ENCODE peak calls at places on chromosomes 12 and 14, in six cellular contexts. M, G, T, E, Q and U are unnamed samples.

GRCh38 chr14:27175489-27175888 is 577.7 kb upstream of the NOVA1 start:
- DNase-seq in T (no peak), G (no peak), Q (no peak), E (no peak), M (no peak), U (no peak)

GRCh38 chr12:103803847-103804246 is 37.2 kb downstream of the NT5DC3 start:
- DNase-seq in T (no peak), G (no peak), E (no peak), M (no peak), Q (no peak), U (no peak)

GRCh38 chr12:26711569-26711968 is 121.4 kb downstream of the ITPR2 start:
- DNase-seq in Q (no peak), T (no peak), M (no peak), G (no peak), E (peak), U (no peak)

GRCh38 chr12:87425942-87426554 is 603.2 kb downstream of the C12orf50 start:
- DNase-seq in G (no peak), M (peak), Q (no peak), T (no peak), E (no peak), U (no peak)

GRCh38 chr14:89723930-89724915 is 230.3 kb downstream of the EFCAB11 start:
- DNase-seq in Q (no peak), G (no peak), E (peak), M (no peak), T (no peak), U (no peak)

GRCh38 chr12:108119126-108119973 is 9.7 kb upstream of the WSCD2 start:
- DNase-seq in G (no peak), Q (no peak), M (no peak), T (no peak), E (peak), U (no peak)

GRCh38 chr12:131942671-131943070 is 7.1 kb upstream of the EP400 start:
- DNase-seq in M (no peak), G (no peak), T (no peak), Q (no peak), E (no peak), U (no peak)

GRCh38 chr12:122021822-122022392 is at the start of gene BCL7A:
- DNase-seq in M (peak), T (peak), E (peak), Q (peak), G (peak), U (peak)

GRCh38 chr14:68976160-68977067 is 2.7 kb downstream of the ACTN1 start:
- DNase-seq in Q (no peak), E (no peak), T (no peak), G (no peak), M (no peak), U (peak)

GRCh38 chr14:101972126-101972785 is 7.9 kb downstream of the DYNC1H1 start:
- DNase-seq in E (no peak), M (peak), T (no peak), G (no peak), Q (peak), U (peak)

GRCh38 chr12:26810330-26810729 is 22.7 kb downstream of the ITPR2 start:
- DNase-seq in E (no peak), G (no peak), Q (peak), M (no peak), T (no peak), U (peak)

GRCh38 chr14:90060312-90060964 is 1.4 kb upstream of the KCNK13 start:
- DNase-seq in T (peak), Q (peak), M (peak), E (peak), G (peak), U (peak)

GRCh38 chr12:30110970-30111586 is 327.3 kb upstream of the TMTC1 start:
- DNase-seq in Q (peak), M (no peak), G (no peak), T (no peak), E (no peak), U (no peak)

GRCh38 chr12:7716391-7716790 is 5.2 kb downstream of the DPPA3 start:
- DNase-seq in M (peak), G (no peak), E (no peak), T (no peak), Q (no peak), U (peak)

GRCh38 chr12:48105321-48105866 is 485 bp downstream of the SENP1 start:
- DNase-seq in Q (peak), M (no peak), E (peak), G (no peak), T (peak), U (no peak)

GRCh38 chr14:57408037-57408436 is 17.7 kb downstream of the NAA30 start:
- DNase-seq in G (no peak), E (no peak), T (no peak), Q (no peak), M (no peak), U (no peak)

GRCh38 chr12:130863298-130863697 is 8.6 kb upstream of the RAN start:
- DNase-seq in T (no peak), Q (no peak), E (no peak), M (no peak), G (no peak), U (no peak)

GRCh38 chr14:63228221-63228620 is 24.0 kb downstream of the RHOJ start:
- DNase-seq in E (no peak), Q (no peak), T (no peak), G (no peak), M (no peak), U (no peak)

GRCh38 chr14:104876251-104876699 is 11.2 kb downstream of the CEP170B start:
- DNase-seq in E (no peak), G (no peak), M (peak), T (peak), Q (peak), U (peak)

GRCh38 chr14:33229269-33229924 is 290.7 kb downstream of the NPAS3 start:
- DNase-seq in E (no peak), M (no peak), G (peak), Q (no peak), T (no peak), U (no peak)

GRCh38 chr12:24039113-24039525 is 89.6 kb upstream of the SOX5 start:
- DNase-seq in E (no peak), G (no peak), T (no peak), M (no peak), Q (peak), U (no peak)

GRCh38 chr12:1935242-1935641 is 16.8 kb upstream of the CACNA2D4 start:
- DNase-seq in E (no peak), Q (no peak), G (no peak), M (no peak), T (no peak), U (no peak)

GRCh38 chr14:96394047-96394815 is 2.3 kb downstream of the AK7 start:
- DNase-seq in E (no peak), Q (no peak), T (no peak), M (no peak), G (no peak), U (no peak)

GRCh38 chr14:35068238-35069012 is 22.4 kb downstream of the FAM177A1 start:
- DNase-seq in G (no peak), Q (no peak), M (no peak), T (no peak), E (no peak), U (no peak)

GRCh38 chr12:131536337-131536736 is 174.6 kb upstream of the SFSWAP start:
- DNase-seq in T (peak), M (no peak), G (no peak), Q (no peak), E (no peak), U (no peak)

GRCh38 chr12:109115758-109116610 is at the start of gene ACACB:
- DNase-seq in G (no peak), Q (no peak), E (no peak), M (no peak), T (no peak), U (no peak)

GRCh38 chr12:115571027-115571426 is 706.5 kb downstream of the MED13L start:
- DNase-seq in E (no peak), M (no peak), G (no peak), Q (no peak), T (no peak), U (no peak)

GRCh38 chr14:90624228-90624627 is 192.0 kb downstream of the TTC7B start:
- DNase-seq in T (no peak), G (no peak), Q (no peak), E (no peak), M (peak), U (no peak)

GRCh38 chr12:116556964-116557706 is 2.0 kb upstream of the MAP1LC3B2 start:
- DNase-seq in M (no peak), G (no peak), E (no peak), T (no peak), Q (no peak), U (no peak)

GRCh38 chr14:65482769-65483438 is 70.4 kb downstream of the FUT8 start:
- DNase-seq in E (no peak), Q (no peak), G (no peak), T (no peak), M (no peak), U (no peak)

GRCh38 chr14:104521816-104522745 is 57.5 kb upstream of the C14orf180 start:
- DNase-seq in E (no peak), Q (no peak), T (no peak), G (no peak), M (no peak), U (no peak)